ENCODE peak calls at places on chromosomes 16 and 17, in five cellular contexts. M, C, V, Y and Q are unnamed samples.

GRCh38 chr17:17416007-17416399 is 60.8 kb upstream of the MED9 start:
- DNase-seq in Y (peak; percentile 58), V (no peak), C (no peak), M (peak; percentile 75), Q (no peak)

GRCh38 chr17:78611636-78612035 is 34.4 kb upstream of the DNAH17 start:
- DNase-seq in M (peak; percentile 48), V (no peak), Y (no peak), C (no peak), Q (no peak)

GRCh38 chr17:46194393-46195216 is 1.4 kb upstream of the KANSL1 start:
- DNase-seq in V (no peak), C (no peak), Y (peak; percentile 81), M (peak; percentile 19), Q (no peak)

GRCh38 chr17:48620497-48621139 is 5.5 kb upstream of the HOXB8 start:
- DNase-seq in M (no peak), Y (no peak), V (no peak), C (no peak), Q (no peak)

GRCh38 chr16:51880776-51881175 is 666.2 kb downstream of the TOX3 start:
- DNase-seq in V (no peak), M (no peak), Y (no peak), C (no peak), Q (no peak)

GRCh38 chr17:57927048-57927723 is 28.0 kb downstream of the CUEDC1 start:
- DNase-seq in C (peak; percentile 66), V (no peak), Y (no peak), M (peak; percentile 79), Q (peak; percentile 86)

GRCh38 chr17:55157165-55157564 is 107.6 kb upstream of the HLF start:
- DNase-seq in Y (no peak), V (no peak), M (peak; percentile 32), C (no peak), Q (no peak)

GRCh38 chr16:19113577-19114358 is at the start of gene ITPRIPL2:
- DNase-seq in Y (peak; percentile 24), M (peak; percentile 84), V (peak; percentile 91), C (peak; percentile 94), Q (peak; percentile 85)

GRCh38 chr17:3796110-3796821 is 4.7 kb downstream of the ITGAE start:
- DNase-seq in V (no peak), C (no peak), M (peak; percentile 27), Y (peak; percentile 96), Q (no peak)

GRCh38 chr16:88719267-88719932 is 13.1 kb downstream of the CTU2 start:
- DNase-seq in M (no peak), Y (no peak), C (no peak), V (no peak), Q (no peak)

GRCh38 chr17:39639566-39640458 is 2.9 kb downstream of the STARD3 start:
- DNase-seq in C (no peak), V (no peak), M (no peak), Y (no peak), Q (no peak)

GRCh38 chr17:16086957-16087356 is 87.3 kb downstream of the TTC19 start:
- DNase-seq in Y (no peak), C (no peak), M (no peak), V (no peak), Q (no peak)

GRCh38 chr16:88766975-88767374 is 18.0 kb downstream of the PIEZO1 start:
- DNase-seq in M (no peak), Y (no peak), V (no peak), C (no peak), Q (no peak)

GRCh38 chr16:82091225-82091624 is 56.2 kb downstream of the HSD17B2 start:
- DNase-seq in Y (no peak), C (no peak), V (no peak), M (peak; percentile 3), Q (no peak)

GRCh38 chr16:77273-77806 is 685 bp upstream of the MPG start:
- DNase-seq in V (peak; percentile 54), M (peak; percentile 40), C (peak; percentile 77), Y (peak; percentile 47), Q (no peak)

GRCh38 chr17:45782889-45783592 is 1.1 kb upstream of the CRHR1 start:
- DNase-seq in V (no peak), Y (peak; percentile 28), M (peak; percentile 53), C (no peak), Q (no peak)

GRCh38 chr16:88086571-88087516 is 135.6 kb downstream of the BANP start:
- DNase-seq in M (no peak), C (peak; percentile 16), Y (no peak), V (no peak), Q (no peak)